ENCODE peak calls at places on chromosomes 7 and 10, in five cellular contexts. W is fibroblast of gingiva, U is GM10248, V is breast epithelium, X is substantia nigra. F is an unnamed sample.

GRCh38 chr10:89032141-89032814 is 41.7 kb downstream of the FAS start:
- DNase-seq in W (peak), U (peak), V (no peak), X (no peak), F (peak)

GRCh38 chr7:15915694-15916093 is 229.2 kb upstream of the MEOX2 start:
- DNase-seq in W (peak), U (no peak), V (no peak), X (no peak), F (no peak)

GRCh38 chr7:40072268-40072667 is 62.2 kb downstream of the MPLKIP start:
- DNase-seq in W (no peak), U (no peak), V (no peak), X (no peak), F (no peak)

GRCh38 chr7:131166066-131166465 is 161.6 kb upstream of the MKLN1 start:
- DNase-seq in W (no peak), U (no peak), V (no peak), X (no peak), F (no peak)

GRCh38 chr7:50781894-50782293 is 802 bp downstream of the GRB10 start:
- DNase-seq in W (no peak), U (no peak), V (no peak), X (no peak), F (no peak)

GRCh38 chr10:124266468-124267230 is 152.1 kb downstream of the OAT start:
- DNase-seq in W (no peak), U (no peak), V (no peak), X (no peak), F (no peak)

GRCh38 chr10:99435986-99436633 is 5.7 kb upstream of the GOT1 start:
- DNase-seq in W (peak), U (no peak), V (no peak), X (no peak), F (peak)

GRCh38 chr10:100670828-100671479 is 74.4 kb upstream of the PAX2 start:
- DNase-seq in W (no peak), U (peak), V (no peak), X (peak), F (peak)